ENCODE peak calls at places on chromosomes 12 and 14, in ten cellular contexts. A is GM23338; Q is cardiac muscle cell; I is AG04450; O is hepatocyte; S is Peyer's patch; R is upper lobe of right lung; M is CD8-positive, alpha-beta memory T cell; L is neuronal stem cell; E is heart left ventricle. W is an unnamed sample.
A peak's percentile ranks its signal among the peaks of the same experiment; 100 is the strongest.

GRCh38 chr14:69797573-69798338 is 715 bp upstream of the SLC10A1 start:
- DNase-seq in L (no peak), I (no peak), Q (no peak), E (no peak), S (no peak), O (no peak), R (peak; percentile 69), A (no peak), M (no peak), W (no peak)

GRCh38 chr12:168763-169525 is 45.0 kb downstream of the SLC6A12 start:
- DNase-seq in E (peak; percentile 23), M (no peak), L (no peak), Q (peak; percentile 25), O (no peak), R (no peak), I (no peak), A (peak; percentile 55), S (no peak), W (peak; percentile 80)

GRCh38 chr12:113678222-113678621 is 206.6 kb upstream of the LHX5 start:
- DNase-seq in M (no peak), R (no peak), A (no peak), L (no peak), I (no peak), Q (no peak), E (no peak), O (no peak), S (no peak), W (no peak)

GRCh38 chr12:53255993-53256392 is 12.1 kb upstream of the ESPL1 start:
- DNase-seq in A (no peak), E (no peak), S (no peak), L (no peak), M (no peak), Q (no peak), R (no peak), I (no peak), O (no peak), W (no peak)

GRCh38 chr14:105939810-105940508 is 413.6 kb downstream of the TMEM121 start:
- DNase-seq in L (no peak), Q (no peak), O (no peak), A (no peak), E (no peak), R (no peak), M (no peak), S (peak; percentile 39), I (no peak), W (no peak)

GRCh38 chr14:42569227-42569626 is 962.6 kb downstream of the LRFN5 start:
- DNase-seq in L (no peak), O (no peak), E (no peak), R (no peak), Q (no peak), M (no peak), A (no peak), S (no peak), I (no peak), W (no peak)

GRCh38 chr12:83574142-83574541 is 887.4 kb downstream of the TMTC2 start:
- DNase-seq in M (no peak), A (no peak), S (no peak), O (no peak), R (no peak), I (no peak), Q (no peak), E (no peak), L (no peak), W (no peak)

GRCh38 chr14:33280646-33281045 is 342.0 kb downstream of the NPAS3 start:
- DNase-seq in S (no peak), M (no peak), I (no peak), A (no peak), R (no peak), L (no peak), O (no peak), Q (no peak), E (no peak), W (no peak)

GRCh38 chr14:77782202-77782601 is 17.7 kb upstream of the ADCK1 start:
- DNase-seq in Q (no peak), I (no peak), R (no peak), A (no peak), L (no peak), M (no peak), O (no peak), E (no peak), S (no peak), W (no peak)

GRCh38 chr14:50040401-50040775 is 76.0 kb downstream of the VCPKMT start:
- DNase-seq in E (no peak), Q (no peak), L (no peak), R (no peak), I (peak; percentile 47), M (peak; percentile 11), A (no peak), O (peak; percentile 71), S (no peak), W (no peak)

GRCh38 chr14:24849471-24849870 is 200.5 kb downstream of the STXBP6 start:
- DNase-seq in L (no peak), O (no peak), I (no peak), S (no peak), M (no peak), A (no peak), R (no peak), E (no peak), Q (no peak), W (no peak)

GRCh38 chr12:12723681-12724420 is 6.7 kb downstream of the CDKN1B start:
- DNase-seq in A (peak; percentile 45), S (peak; percentile 73), E (peak; percentile 48), Q (peak; percentile 55), L (peak; percentile 41), I (no peak), M (peak; percentile 22), O (peak; percentile 52), R (peak; percentile 76), W (peak; percentile 85)

GRCh38 chr12:24496755-24497154 is 452.1 kb downstream of the BCAT1 start:
- DNase-seq in O (no peak), E (no peak), Q (no peak), I (peak; percentile 23), L (no peak), S (no peak), R (no peak), M (no peak), A (no peak), W (no peak)

GRCh38 chr14:71133296-71133695 is 226.0 kb downstream of the PCNX1 start:
- DNase-seq in E (no peak), M (no peak), I (no peak), S (no peak), A (no peak), R (no peak), L (no peak), O (no peak), Q (no peak), W (no peak)

GRCh38 chr14:71135911-71136310 is 228.7 kb downstream of the PCNX1 start:
- DNase-seq in R (no peak), S (no peak), A (no peak), Q (no peak), I (no peak), L (no peak), O (no peak), E (no peak), M (no peak), W (no peak)

GRCh38 chr14:71136386-71137060 is 229.3 kb downstream of the PCNX1 start:
- DNase-seq in I (no peak), E (no peak), S (no peak), M (no peak), O (no peak), L (no peak), R (no peak), Q (no peak), A (no peak), W (no peak)

GRCh38 chr14:71135496-71135895 is 228.2 kb downstream of the PCNX1 start:
- DNase-seq in L (no peak), S (no peak), R (no peak), E (no peak), I (no peak), M (no peak), O (no peak), A (no peak), Q (no peak), W (no peak)

DNA sequence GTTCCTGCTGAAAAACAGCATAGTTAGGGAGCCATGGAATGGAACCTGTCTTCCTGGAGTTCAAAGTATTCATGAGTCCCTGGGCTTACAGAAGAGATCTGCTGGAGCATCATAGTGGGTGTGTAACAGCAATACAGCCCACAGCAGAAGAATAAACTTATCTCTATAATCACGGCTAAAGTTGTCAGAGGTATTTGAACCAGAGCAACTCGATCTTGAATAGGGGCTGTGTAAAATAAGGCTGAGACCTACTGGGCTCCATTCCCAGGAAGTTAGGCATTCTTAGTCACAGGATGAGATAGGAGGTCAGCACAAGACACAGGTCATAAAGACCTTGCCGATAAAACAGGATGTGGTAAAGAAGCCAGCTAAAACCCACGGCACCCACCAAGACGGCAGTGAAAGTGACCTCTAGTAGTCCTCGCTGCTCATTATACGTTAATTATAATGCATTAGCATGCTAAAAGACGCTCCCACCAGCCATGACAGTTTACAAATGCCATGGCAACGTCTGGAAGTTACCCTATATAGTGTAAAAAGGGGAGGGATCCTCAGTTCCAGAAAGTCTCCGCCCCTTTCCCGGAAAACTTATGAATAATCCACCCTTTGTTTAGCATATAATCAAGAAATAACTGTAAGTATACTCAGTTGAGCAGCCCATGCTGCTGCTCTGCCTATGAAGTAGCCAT is 223.4 kb downstream of the PCNX1 start:
- DNase-seq in Q (no peak), E (no peak), A (peak; percentile 45), R (no peak), O (no peak), I (peak; percentile 45), S (no peak), L (no peak), M (no peak), W (no peak)
- H3K4me3 ChIP-seq in Q (no peak overlapping the region), E (no peak overlapping the region), A (no peak overlapping the region), R (no peak overlapping the region), O (no peak overlapping the region), I (peak overlapping the region; percentile 47), S (no peak overlapping the region), L (no peak overlapping the region), M (no peak overlapping the region), W (no peak overlapping the region)

GRCh38 chr14:102524026-102524450 is 14.5 kb upstream of the ANKRD9 start:
- DNase-seq in R (no peak), A (peak; percentile 55), E (peak; percentile 29), O (no peak), M (no peak), Q (no peak), I (no peak), L (no peak), S (no peak), W (peak; percentile 62)
- H3K27me3 ChIP-seq in R (no peaks in the 10 kb centered on the region), A (peaks cover 11% of the 10 kb centered on the region), E (no peaks in the 10 kb centered on the region), O (no peaks in the 10 kb centered on the region), M (no peaks in the 10 kb centered on the region), Q (no peaks in the 10 kb centered on the region), I (no peaks in the 10 kb centered on the region), L (peaks cover 4% of the 10 kb centered on the region), S (no peaks in the 10 kb centered on the region), W (no peaks in the 10 kb centered on the region)

DNA sequence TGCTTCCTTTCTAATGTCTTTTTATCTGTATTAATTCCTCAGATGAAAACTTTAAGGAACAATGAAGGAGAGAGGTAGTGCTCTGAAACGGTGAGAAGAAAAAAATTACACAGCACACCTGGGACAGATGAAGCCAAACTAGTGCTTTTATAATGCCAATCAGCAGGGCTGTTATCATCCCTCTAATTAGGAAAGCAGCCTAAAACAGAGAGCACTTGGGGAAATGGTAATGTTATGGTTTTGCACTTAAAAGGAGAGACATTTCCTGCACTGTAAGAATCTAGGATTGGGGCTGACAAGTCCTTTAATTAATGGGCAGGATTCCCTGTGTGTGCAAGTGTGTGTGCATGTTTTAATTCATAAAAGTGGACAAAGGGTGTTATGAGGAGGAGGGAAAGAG is 4.8 kb upstream of the LMO3 start:
- DNase-seq in O (no peak), S (no peak), R (no peak), L (no peak), A (no peak), E (no peak), I (no peak), M (no peak), Q (no peak), W (no peak)
- H3K4me3 ChIP-seq in O (no peak overlapping the region), S (no peak overlapping the region), R (peak overlapping the region; percentile 20), L (no peak overlapping the region), A (peak overlapping the region; percentile 85), E (no peak overlapping the region), I (no peak overlapping the region), M (no peak overlapping the region), Q (no peak overlapping the region), W (no peak overlapping the region)

GRCh38 chr12:21813125-21813524 is 38.6 kb upstream of the KCNJ8 start:
- DNase-seq in Q (no peak), E (no peak), M (no peak), L (no peak), R (no peak), A (no peak), O (no peak), S (no peak), I (no peak), W (no peak)
- H3K27me3 ChIP-seq in Q (no peaks in the 10 kb centered on the region), E (no peaks in the 10 kb centered on the region), M (no peaks in the 10 kb centered on the region), L (no peaks in the 10 kb centered on the region), R (no peaks in the 10 kb centered on the region), A (no peaks in the 10 kb centered on the region), O (no peaks in the 10 kb centered on the region), S (no peaks in the 10 kb centered on the region), I (no peaks in the 10 kb centered on the region), W (no peaks in the 10 kb centered on the region)